ENCODE peak calls at places on chromosome 15, in ten cellular contexts. One of them, this sample, is unnamed.

GRCh38 chr15:83275412-83275811 is 9.1 kb downstream of the BNC1 start:
- DNase-seq in cerebellar cortex: no peak
- DNase-seq in neuronal stem cell: no peak
- DNase-seq in activated naive CD8-positive, alpha-beta T cell treated with anti-CD3 and anti-CD28 coated beads, Interleukin-2, amount 50 U/mL, for 24 hours: no peak
- DNase-seq in activated CD8-positive, alpha-beta memory T cell treated with anti-CD3 and anti-CD28 coated beads, Interleukin-2, amount 50 U/mL, for 48 hours: no peak
- DNase-seq in stimulated activated CD8-positive, alpha-beta memory T cell treated with anti-CD3 and anti-CD28 coated beads, Interleukin-15, amount 100 ng/mL, for 4 hours: no peak
- DNase-seq in left lung: no peak
- DNase-seq in kidney tubule cell: peak; percentile 97
- DNase-seq in uterus: no peak
- DNase-seq in stimulated activated CD4-positive, alpha-beta T cell treated with anti-CD3 and anti-CD28 coated beads, Interleukin-1b, Interleukin-23, amount 100 ng/mL, for 24 hours: no peak
- DNase-seq in this sample: no peak

GRCh38 chr15:92383528-92384326 is 10.0 kb upstream of the ST8SIA2 start:
- DNase-seq in stimulated activated CD8-positive, alpha-beta memory T cell treated with anti-CD3 and anti-CD28 coated beads, Interleukin-15, amount 100 ng/mL, for 4 hours: no peak
- DNase-seq in activated CD8-positive, alpha-beta memory T cell treated with anti-CD3 and anti-CD28 coated beads, Interleukin-2, amount 50 U/mL, for 48 hours: peak; percentile 66
- DNase-seq in neuronal stem cell: peak; percentile 27
- DNase-seq in kidney tubule cell: peak; percentile 25
- DNase-seq in left lung: no peak
- DNase-seq in cerebellar cortex: peak; percentile 5
- DNase-seq in stimulated activated CD4-positive, alpha-beta T cell treated with anti-CD3 and anti-CD28 coated beads, Interleukin-1b, Interleukin-23, amount 100 ng/mL, for 24 hours: no peak
- DNase-seq in activated naive CD8-positive, alpha-beta T cell treated with anti-CD3 and anti-CD28 coated beads, Interleukin-2, amount 50 U/mL, for 24 hours: peak; percentile 43
- DNase-seq in uterus: no peak
- DNase-seq in this sample: no peak

GRCh38 chr15:95025924-95026728 is 794.8 kb downstream of the MCTP2 start:
- DNase-seq in activated naive CD8-positive, alpha-beta T cell treated with anti-CD3 and anti-CD28 coated beads, Interleukin-2, amount 50 U/mL, for 24 hours: peak; percentile 19
- DNase-seq in kidney tubule cell: peak; percentile 62
- DNase-seq in left lung: no peak
- DNase-seq in activated CD8-positive, alpha-beta memory T cell treated with anti-CD3 and anti-CD28 coated beads, Interleukin-2, amount 50 U/mL, for 48 hours: no peak
- DNase-seq in stimulated activated CD4-positive, alpha-beta T cell treated with anti-CD3 and anti-CD28 coated beads, Interleukin-1b, Interleukin-23, amount 100 ng/mL, for 24 hours: no peak
- DNase-seq in stimulated activated CD8-positive, alpha-beta memory T cell treated with anti-CD3 and anti-CD28 coated beads, Interleukin-15, amount 100 ng/mL, for 4 hours: no peak
- DNase-seq in uterus: peak; percentile 40
- DNase-seq in neuronal stem cell: peak; percentile 39
- DNase-seq in cerebellar cortex: no peak
- DNase-seq in this sample: peak; percentile 40

GRCh38 chr15:74010929-74011540 is 16.5 kb downstream of the PML start:
- DNase-seq in left lung: no peak
- DNase-seq in stimulated activated CD4-positive, alpha-beta T cell treated with anti-CD3 and anti-CD28 coated beads, Interleukin-1b, Interleukin-23, amount 100 ng/mL, for 24 hours: no peak
- DNase-seq in uterus: no peak
- DNase-seq in activated naive CD8-positive, alpha-beta T cell treated with anti-CD3 and anti-CD28 coated beads, Interleukin-2, amount 50 U/mL, for 24 hours: no peak
- DNase-seq in cerebellar cortex: no peak
- DNase-seq in neuronal stem cell: no peak
- DNase-seq in stimulated activated CD8-positive, alpha-beta memory T cell treated with anti-CD3 and anti-CD28 coated beads, Interleukin-15, amount 100 ng/mL, for 4 hours: no peak
- DNase-seq in kidney tubule cell: peak; percentile 54
- DNase-seq in activated CD8-positive, alpha-beta memory T cell treated with anti-CD3 and anti-CD28 coated beads, Interleukin-2, amount 50 U/mL, for 48 hours: no peak
- DNase-seq in this sample: no peak

GRCh38 chr15:36371509-36371908 is 207.9 kb upstream of the CDIN1 start:
- DNase-seq in neuronal stem cell: no peak
- DNase-seq in stimulated activated CD4-positive, alpha-beta T cell treated with anti-CD3 and anti-CD28 coated beads, Interleukin-1b, Interleukin-23, amount 100 ng/mL, for 24 hours: no peak
- DNase-seq in cerebellar cortex: no peak
- DNase-seq in kidney tubule cell: peak; percentile 30
- DNase-seq in activated naive CD8-positive, alpha-beta T cell treated with anti-CD3 and anti-CD28 coated beads, Interleukin-2, amount 50 U/mL, for 24 hours: no peak
- DNase-seq in stimulated activated CD8-positive, alpha-beta memory T cell treated with anti-CD3 and anti-CD28 coated beads, Interleukin-15, amount 100 ng/mL, for 4 hours: no peak
- DNase-seq in activated CD8-positive, alpha-beta memory T cell treated with anti-CD3 and anti-CD28 coated beads, Interleukin-2, amount 50 U/mL, for 48 hours: no peak
- DNase-seq in uterus: no peak
- DNase-seq in left lung: no peak
- DNase-seq in this sample: no peak

GRCh38 chr15:34795267-34796081 is at the start of gene ACTC1:
- DNase-seq in activated naive CD8-positive, alpha-beta T cell treated with anti-CD3 and anti-CD28 coated beads, Interleukin-2, amount 50 U/mL, for 24 hours: peak; percentile 6
- DNase-seq in activated CD8-positive, alpha-beta memory T cell treated with anti-CD3 and anti-CD28 coated beads, Interleukin-2, amount 50 U/mL, for 48 hours: peak; percentile 55
- DNase-seq in uterus: peak; percentile 48
- DNase-seq in stimulated activated CD4-positive, alpha-beta T cell treated with anti-CD3 and anti-CD28 coated beads, Interleukin-1b, Interleukin-23, amount 100 ng/mL, for 24 hours: no peak
- DNase-seq in stimulated activated CD8-positive, alpha-beta memory T cell treated with anti-CD3 and anti-CD28 coated beads, Interleukin-15, amount 100 ng/mL, for 4 hours: no peak
- DNase-seq in neuronal stem cell: peak; percentile 46
- DNase-seq in cerebellar cortex: no peak
- DNase-seq in kidney tubule cell: peak; percentile 45
- DNase-seq in left lung: peak; percentile 86
- DNase-seq in this sample: peak; percentile 75

GRCh38 chr15:84684092-84684491 is 26.1 kb upstream of the NMB start:
- DNase-seq in uterus: no peak
- DNase-seq in kidney tubule cell: peak; percentile 76
- DNase-seq in activated naive CD8-positive, alpha-beta T cell treated with anti-CD3 and anti-CD28 coated beads, Interleukin-2, amount 50 U/mL, for 24 hours: no peak
- DNase-seq in activated CD8-positive, alpha-beta memory T cell treated with anti-CD3 and anti-CD28 coated beads, Interleukin-2, amount 50 U/mL, for 48 hours: no peak
- DNase-seq in stimulated activated CD4-positive, alpha-beta T cell treated with anti-CD3 and anti-CD28 coated beads, Interleukin-1b, Interleukin-23, amount 100 ng/mL, for 24 hours: no peak
- DNase-seq in left lung: no peak
- DNase-seq in cerebellar cortex: no peak
- DNase-seq in stimulated activated CD8-positive, alpha-beta memory T cell treated with anti-CD3 and anti-CD28 coated beads, Interleukin-15, amount 100 ng/mL, for 4 hours: no peak
- DNase-seq in neuronal stem cell: no peak
- DNase-seq in this sample: no peak

GRCh38 chr15:98776607-98777281 is 128.4 kb downstream of the IGF1R start:
- DNase-seq in neuronal stem cell: no peak
- DNase-seq in activated naive CD8-positive, alpha-beta T cell treated with anti-CD3 and anti-CD28 coated beads, Interleukin-2, amount 50 U/mL, for 24 hours: no peak
- DNase-seq in kidney tubule cell: peak; percentile 95
- DNase-seq in uterus: peak; percentile 44
- DNase-seq in cerebellar cortex: no peak
- DNase-seq in left lung: no peak
- DNase-seq in stimulated activated CD4-positive, alpha-beta T cell treated with anti-CD3 and anti-CD28 coated beads, Interleukin-1b, Interleukin-23, amount 100 ng/mL, for 24 hours: no peak
- DNase-seq in stimulated activated CD8-positive, alpha-beta memory T cell treated with anti-CD3 and anti-CD28 coated beads, Interleukin-15, amount 100 ng/mL, for 4 hours: no peak
- DNase-seq in activated CD8-positive, alpha-beta memory T cell treated with anti-CD3 and anti-CD28 coated beads, Interleukin-2, amount 50 U/mL, for 48 hours: peak; percentile 58
- DNase-seq in this sample: no peak

GRCh38 chr15:31367730-31368344 is 41.2 kb downstream of the KLF13 start:
- DNase-seq in cerebellar cortex: no peak
- DNase-seq in activated CD8-positive, alpha-beta memory T cell treated with anti-CD3 and anti-CD28 coated beads, Interleukin-2, amount 50 U/mL, for 48 hours: no peak
- DNase-seq in activated naive CD8-positive, alpha-beta T cell treated with anti-CD3 and anti-CD28 coated beads, Interleukin-2, amount 50 U/mL, for 24 hours: peak; percentile 62
- DNase-seq in neuronal stem cell: no peak
- DNase-seq in uterus: no peak
- DNase-seq in kidney tubule cell: peak; percentile 31
- DNase-seq in stimulated activated CD8-positive, alpha-beta memory T cell treated with anti-CD3 and anti-CD28 coated beads, Interleukin-15, amount 100 ng/mL, for 4 hours: no peak
- DNase-seq in left lung: no peak
- DNase-seq in stimulated activated CD4-positive, alpha-beta T cell treated with anti-CD3 and anti-CD28 coated beads, Interleukin-1b, Interleukin-23, amount 100 ng/mL, for 24 hours: no peak
- DNase-seq in this sample: no peak

This sample was measured in hepatic stellate cell.